ENCODE peak calls at places on chromosomes 4 and X, in six cellular contexts. X is stimulated activated CD8-positive, alpha-beta memory T cell treated with anti-CD3 and anti-CD28 coated beads, Interleukin-12 subunit alpha, Interleukin-12 subunit beta, amount 100 ng/mL, for 4 hours; M is foreskin fibroblast; C is AG09309; R is AG09319; S is iPS-NIHi11. E is an unnamed sample.

GRCh38 chr4:146340798-146341197 is 126.5 kb downstream of the REELD1 start:
- DNase-seq in X (no peak), M (peak; percentile 39), C (no peak), R (no peak), S (no peak), E (no peak)

GRCh38 chr4:159547645-159548308 is 444.9 kb downstream of the RAPGEF2 start:
- DNase-seq in X (no peak), M (no peak), C (no peak), R (no peak), S (no peak), E (no peak)

GRCh38 chrX:52923781-52924241 is 26.7 kb downstream of the FAM156B start:
- DNase-seq in X (no peak), M (peak; percentile 50), C (no peak), R (no peak), S (no peak), E (no peak)

GRCh38 chrX:154398668-154399526 is 720 bp downstream of the RPL10 start:
- DNase-seq in X (peak; percentile 64), M (peak; percentile 85), C (peak; percentile 33), R (peak; percentile 53), S (no peak), E (peak; percentile 88)

GRCh38 chr4:64545593-64545992 is 136.3 kb upstream of the TECRL start:
- DNase-seq in X (no peak), M (no peak), C (no peak), R (no peak), S (no peak), E (no peak)

GRCh38 chr4:107908377-107908776 is 23.0 kb upstream of the CYP2U1 start:
- DNase-seq in X (no peak), M (no peak), C (no peak), R (no peak), S (no peak), E (no peak)

GRCh38 chr4:79413032-79413431 is 5.0 kb upstream of the GK2 start:
- DNase-seq in X (no peak), M (no peak), C (no peak), R (no peak), S (no peak), E (no peak)

GRCh38 chr4:174461438-174462106 is 60.7 kb downstream of the HPGD start:
- DNase-seq in X (no peak), M (peak; percentile 11), C (no peak), R (no peak), S (no peak), E (no peak)

GRCh38 chrX:108447303-108447702 is 7.7 kb downstream of the COL4A5 start:
- DNase-seq in X (no peak), M (peak; percentile 55), C (no peak), R (no peak), S (no peak), E (no peak)

GRCh38 chr4:141016117-141016798 is 117.0 kb downstream of the RNF150 start:
- DNase-seq in X (no peak), M (no peak), C (no peak), R (no peak), S (no peak), E (no peak)

GRCh38 chrX:71178908-71179307 is 34.3 kb downstream of the NLGN3 start:
- DNase-seq in X (no peak), M (peak; percentile 80), C (peak; percentile 16), R (peak; percentile 34), S (peak; percentile 31), E (peak; percentile 56)

GRCh38 chr4:54226399-54227260 is 2.5 kb upstream of the PDGFRA start:
- DNase-seq in X (no peak), M (peak; percentile 96), C (peak; percentile 54), R (peak; percentile 87), S (peak; percentile 35), E (no peak)

GRCh38 chr4:145279122-145279960 is 99.0 kb upstream of the OTUD4 start:
- DNase-seq in X (no peak), M (peak; percentile 76), C (peak; percentile 70), R (peak; percentile 55), S (no peak), E (no peak)

E was measured in stimulated activated effector memory CD8-positive, alpha-beta T cell treated with anti-CD3 and anti-CD28 coated beads, Interleukin-12 subunit alpha, Interleukin-12 subunit beta, amount 100 ng/mL, for 72 hours.